ENCODE peak calls at places on chromosomes 7 and 10, in four cellular contexts. L is pancreas; P is CD8-positive, alpha-beta T cell; Z is Peyer's patch. G is an unnamed sample. For H3K9me3, the result is how much of the 10 kb centered on the place peaks cover.

GRCh38 chr7:90709501-90710465 is 113.7 kb downstream of the CDK14 start:
- DNase-seq in L (no peak), P (no peak), Z (peak), G (no peak)

GRCh38 chr10:131980757-131981428 is 830 bp downstream of the BNIP3 start:
- DNase-seq in L (peak), P (no peak), Z (no peak), G (no peak)

GRCh38 chr10:118449521-118449920 is 107.4 kb upstream of the FAM204A start:
- DNase-seq in L (peak), P (no peak), Z (no peak), G (no peak)

GRCh38 chr7:30920584-30921539 is 9.2 kb downstream of the AQP1 start:
- DNase-seq in L (peak), P (no peak), Z (no peak), G (peak)

GRCh38 chr10:70699063-70699658 is 26.9 kb downstream of the ADAMTS14 start:
- DNase-seq in L (no peak), P (no peak), Z (no peak), G (no peak)

GRCh38 chr7:65971021-65971420 is 11.0 kb downstream of the GUSB start:
- DNase-seq in L (no peak), P (no peak), Z (no peak), G (no peak)

GRCh38 chr10:116108106-116108505 is 164.9 kb downstream of the GFRA1 start:
- DNase-seq in L (no peak), P (no peak), Z (no peak), G (no peak)

GRCh38 chr10:118471863-118472262 is 123.6 kb downstream of the PRLHR start:
- DNase-seq in L (no peak), P (no peak), Z (no peak), G (no peak)

GRCh38 chr10:49620286-49620810 is 6.5 kb downstream of the CHAT start:
- DNase-seq in L (no peak), P (no peak), Z (no peak), G (no peak)

GRCh38 chr7:84701524-84702306 is 485.1 kb downstream of the SEMA3D start:
- DNase-seq in L (no peak), P (no peak), Z (no peak), G (peak)

GRCh38 chr7:57404967-57405421 is 45.0 kb upstream of the ZNF716 start:
- DNase-seq in L (peak), P (no peak), Z (no peak), G (no peak)

GRCh38 chr7:57403601-57404342 is 46.2 kb upstream of the ZNF716 start:
- DNase-seq in L (peak), P (no peak), Z (no peak), G (no peak)

GRCh38 chr7:57400531-57401155 is 49.3 kb upstream of the ZNF716 start:
- DNase-seq in L (peak), P (no peak), Z (no peak), G (no peak)

GRCh38 chr7:57407125-57407524 is 42.9 kb upstream of the ZNF716 start:
- DNase-seq in L (no peak), P (no peak), Z (no peak), G (no peak)

GRCh38 chr7:57404343-57404966 is 45.5 kb upstream of the ZNF716 start:
- DNase-seq in L (peak), P (no peak), Z (no peak), G (no peak)
- H3K9me3 ChIP-seq in L (under half), P (under half), Z (under half), G (under half)

DNA sequence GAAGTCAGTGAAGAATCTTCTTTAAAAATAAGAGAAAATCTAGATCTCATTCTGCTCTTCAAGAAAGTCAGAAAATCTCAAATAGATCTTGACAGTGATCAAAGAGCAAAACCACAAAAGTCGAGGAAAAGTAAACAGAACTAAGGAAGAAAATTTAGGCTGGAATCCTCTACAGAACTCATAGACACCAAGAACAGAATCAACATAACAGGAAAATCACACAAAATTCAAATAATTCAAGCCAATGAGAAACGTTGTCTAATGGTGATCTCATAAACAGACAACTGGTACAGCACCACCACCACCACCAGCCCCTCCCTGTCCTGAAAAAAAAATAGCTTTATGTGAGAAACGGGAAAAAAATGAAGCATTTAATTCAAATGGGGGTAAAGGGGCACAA is 6.9 kb downstream of the ITGB1 start:
- DNase-seq in L (no peak), P (no peak), Z (no peak), G (no peak)
- H3K27ac ChIP-seq in L (no peak), P (no peak), Z (no peak), G (peak)

GRCh38 chr10:25699631-25700030 is 234.4 kb upstream of the MYO3A start:
- DNase-seq in L (no peak), P (no peak), Z (no peak), G (no peak)

GRCh38 chr10:25701651-25702050 is 232.4 kb upstream of the MYO3A start:
- DNase-seq in L (peak), P (no peak), Z (no peak), G (no peak)

GRCh38 chr10:25696013-25696708 is 237.9 kb upstream of the MYO3A start:
- DNase-seq in L (no peak), P (no peak), Z (no peak), G (no peak)

GRCh38 chr10:25697412-25697811 is 236.6 kb upstream of the MYO3A start:
- DNase-seq in L (no peak), P (no peak), Z (no peak), G (no peak)

DNA sequence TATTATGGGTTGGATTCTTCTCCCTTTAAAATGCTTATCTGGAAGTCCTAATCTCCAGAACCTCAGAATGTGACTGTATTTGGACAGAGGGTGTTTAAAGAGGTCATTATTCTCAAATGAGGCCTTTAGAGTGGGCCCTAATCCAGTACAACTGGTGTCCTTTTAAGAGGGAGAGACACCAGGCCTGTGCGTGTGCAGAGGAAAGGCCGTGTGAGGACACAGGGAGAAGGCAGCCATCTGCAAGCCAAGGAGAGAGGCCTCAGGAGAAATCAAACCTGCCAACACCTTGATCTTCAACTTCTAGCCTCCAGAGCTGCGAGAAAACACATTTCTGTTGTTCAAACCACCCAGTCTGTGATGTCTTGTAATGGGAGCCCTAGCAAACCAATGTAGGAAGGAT is 235.4 kb upstream of the MYO3A start:
- DNase-seq in L (no peak), P (no peak), Z (no peak), G (no peak)
- H3K9me3 ChIP-seq in L (under half), P (under half), Z (under half), G (under half)

DNA sequence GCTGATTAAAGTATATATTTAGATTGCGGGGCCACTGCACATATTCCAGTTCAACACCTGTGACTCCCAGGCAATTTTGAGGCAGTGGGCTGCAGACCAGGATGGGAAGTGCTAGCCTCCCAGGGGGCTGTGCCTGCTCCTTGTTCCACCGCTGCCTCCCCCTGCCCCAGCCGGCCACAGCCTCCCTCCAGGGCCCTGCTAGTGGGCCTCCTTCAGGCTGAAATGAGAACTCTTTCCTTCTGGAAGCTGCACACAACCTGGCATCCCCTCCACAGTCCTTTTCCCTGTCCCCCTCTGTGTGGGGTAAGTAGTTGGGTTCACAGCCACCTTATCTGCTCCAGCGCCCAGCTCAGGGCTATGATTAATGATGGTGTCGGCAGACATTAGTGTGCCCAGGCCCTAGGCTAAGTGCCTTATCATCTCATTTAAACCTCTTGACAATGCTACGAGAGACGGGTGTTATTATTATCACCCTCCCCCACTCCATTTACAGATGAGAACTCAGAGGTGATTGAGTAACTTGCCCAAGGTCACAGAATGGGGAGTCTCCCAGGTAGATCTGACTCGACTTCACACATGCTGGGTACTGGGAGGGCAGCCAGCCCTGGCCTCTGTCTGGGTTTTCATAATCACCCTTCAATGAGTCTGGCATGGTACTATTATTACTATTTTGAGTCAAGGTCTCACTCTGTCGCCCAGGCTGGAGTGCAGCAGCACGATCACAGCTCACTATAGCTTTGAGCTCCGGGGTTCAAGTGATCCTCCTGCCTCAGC is 10.8 kb upstream of the SFRP5 start:
- DNase-seq in L (peak), P (no peak), Z (no peak), G (no peak)
- H3K27ac ChIP-seq in L (peak), P (no peak), Z (no peak), G (no peak)

DNA sequence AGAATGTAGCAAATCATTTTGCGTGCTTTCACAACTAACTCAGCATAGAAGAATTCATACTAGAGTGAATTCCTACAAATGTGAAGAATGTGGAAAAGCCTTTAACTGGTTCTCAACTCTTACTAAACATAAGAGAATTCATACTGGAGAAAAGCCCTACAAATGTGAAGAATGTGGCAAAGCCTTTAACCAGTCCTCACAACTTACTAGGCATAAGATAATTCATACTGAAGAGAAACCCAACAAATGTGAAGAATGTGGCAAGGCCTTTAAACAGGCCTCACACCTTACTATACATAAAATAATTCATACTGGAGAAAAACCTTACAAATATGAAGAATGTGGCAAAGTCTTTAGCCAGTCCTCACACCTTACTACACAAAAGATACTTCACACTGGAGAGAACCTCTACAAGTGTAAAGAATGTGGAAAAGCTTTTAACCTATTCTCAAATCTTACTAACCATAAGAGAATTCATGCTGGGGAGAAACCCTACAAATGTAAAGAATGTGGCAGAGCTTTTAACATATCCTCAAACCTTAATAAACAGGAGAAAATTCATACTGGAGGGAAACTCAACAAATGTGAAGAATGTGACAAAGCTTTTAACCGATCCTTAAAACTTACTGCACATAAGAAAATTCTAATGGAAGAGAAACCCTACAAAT is 40.8 kb downstream of the ZNF107 start:
- DNase-seq in L (no peak), P (no peak), Z (no peak), G (no peak)
- H3K9me3 ChIP-seq in L (under half), P (under half), Z (under half), G (half or more)

DNA sequence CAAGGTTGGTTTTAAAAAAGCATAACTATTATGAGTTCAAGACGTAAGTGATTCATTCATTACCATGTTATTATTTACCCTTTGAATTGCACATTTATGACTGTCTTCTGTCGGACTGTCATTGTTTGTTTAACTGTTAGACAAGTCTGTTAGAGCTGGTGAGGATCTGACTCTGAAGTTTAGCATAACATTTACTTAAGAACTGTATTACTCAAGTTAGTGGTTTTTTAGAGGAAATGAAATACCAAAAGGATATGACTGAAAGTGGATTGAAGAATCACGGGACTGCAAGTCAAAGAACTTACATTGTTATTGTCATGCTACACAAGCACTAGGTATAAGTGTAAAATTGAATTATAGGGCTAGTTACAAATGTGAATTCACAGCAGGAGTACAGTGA is 2.2 kb downstream of the CSGALNACT2 start:
- DNase-seq in L (no peak), P (no peak), Z (no peak), G (no peak)
- H3K27ac ChIP-seq in L (peak), P (peak), Z (no peak), G (peak)

GRCh38 chr7:157678503-157678902 is 341.7 kb downstream of the DNAJB6 start:
- DNase-seq in L (no peak), P (no peak), Z (no peak), G (no peak)
- H3K9me3 ChIP-seq in L (under half), P (under half), Z (under half), G (under half)

GRCh38 chr10:17993361-17993760 is 41.6 kb downstream of the SLC39A12 start:
- DNase-seq in L (no peak), P (no peak), Z (no peak), G (no peak)

GRCh38 chr10:17992266-17992665 is 40.5 kb downstream of the SLC39A12 start:
- DNase-seq in L (no peak), P (no peak), Z (no peak), G (no peak)

GRCh38 chr10:17984563-17984962 is 32.8 kb downstream of the SLC39A12 start:
- DNase-seq in L (no peak), P (no peak), Z (no peak), G (no peak)

GRCh38 chr10:17989908-17990767 is 38.4 kb downstream of the SLC39A12 start:
- DNase-seq in L (no peak), P (no peak), Z (no peak), G (no peak)
- H3K27ac ChIP-seq in L (no peak), P (no peak), Z (no peak), G (no peak)